ENCODE peak calls at places on chromosomes 12 and 14, in ten cellular contexts. Z, C, B, F, A, J, E, O, Y and P are unnamed samples.

GRCh38 chr12:52971701-52972329 is 22.9 kb downstream of the KRT18 start:
- DNase-seq in B (no peak), J (no peak), A (no peak), O (peak; percentile 83), F (no peak), C (no peak), E (no peak), Z (peak; percentile 47), Y (no peak), P (no peak)

GRCh38 chr12:4899361-4899760 is 10.3 kb upstream of the KCNA1 start:
- DNase-seq in Y (no peak), O (no peak), Z (peak; percentile 14), J (no peak), F (no peak), E (no peak), B (no peak), C (no peak), A (no peak), P (no peak)

GRCh38 chr12:86376052-86376451 is 119.9 kb upstream of the MGAT4C start:
- DNase-seq in O (no peak), B (no peak), F (no peak), E (no peak), J (no peak), A (no peak), C (peak; percentile 16), Z (peak; percentile 40), Y (no peak), P (no peak)

GRCh38 chr12:23771230-23771949 is 178.1 kb downstream of the SOX5 start:
- DNase-seq in B (peak; percentile 28), Z (peak; percentile 9), A (no peak), F (no peak), Y (no peak), C (peak; percentile 48), O (no peak), J (no peak), E (no peak), P (no peak)

GRCh38 chr14:58969951-58970751 is 218.3 kb upstream of the DAAM1 start:
- DNase-seq in C (no peak), O (no peak), E (peak; percentile 39), Y (no peak), A (no peak), B (no peak), Z (peak; percentile 28), J (no peak), F (no peak), P (no peak)

GRCh38 chr12:77236066-77236465 is 170.7 kb upstream of the E2F7 start:
- DNase-seq in O (no peak), Z (no peak), B (no peak), E (no peak), J (no peak), Y (no peak), A (no peak), C (no peak), F (no peak), P (no peak)

GRCh38 chr14:53408175-53408879 is 255.2 kb upstream of the DDHD1 start:
- DNase-seq in F (no peak), Z (no peak), Y (no peak), J (no peak), C (no peak), A (no peak), B (no peak), E (no peak), O (no peak), P (no peak)

GRCh38 chr12:120751389-120751788 is 25.8 kb downstream of the ACADS start:
- DNase-seq in Y (no peak), F (no peak), A (no peak), O (peak; percentile 13), J (no peak), Z (no peak), E (no peak), C (no peak), B (no peak), P (no peak)

GRCh38 chr14:92397140-92397815 is 74.3 kb downstream of the SLC24A4 start:
- DNase-seq in A (no peak), C (no peak), Z (no peak), O (peak; percentile 90), E (no peak), B (no peak), F (no peak), Y (no peak), J (no peak), P (no peak)

GRCh38 chr12:119176267-119177055 is 2.3 kb upstream of the HSPB8 start:
- DNase-seq in O (peak; percentile 69), B (peak; percentile 92), F (no peak), J (no peak), C (peak; percentile 90), Z (peak; percentile 60), A (peak; percentile 45), Y (no peak), E (peak; percentile 46), P (peak; percentile 97)

GRCh38 chr12:105474672-105475071 is 144.2 kb downstream of the C12orf75 start:
- DNase-seq in J (no peak), E (no peak), Z (no peak), O (peak; percentile 97), A (peak; percentile 44), C (no peak), B (no peak), Y (no peak), F (no peak), P (no peak)

GRCh38 chr12:88579572-88579940 is 715 bp downstream of the KITLG start:
- DNase-seq in B (peak; percentile 47), O (peak; percentile 49), F (no peak), Y (no peak), Z (peak; percentile 49), E (peak; percentile 53), C (peak; percentile 42), A (no peak), J (no peak), P (peak; percentile 43)

GRCh38 chr14:61334197-61334701 is 12.9 kb downstream of the PRKCH start:
- DNase-seq in Y (no peak), F (no peak), E (no peak), J (peak; percentile 37), A (no peak), C (no peak), O (no peak), Z (peak; percentile 66), B (no peak), P (no peak)

GRCh38 chr14:98198385-98198784 is 1073.6 kb downstream of the BCL11B start:
- DNase-seq in B (no peak), E (no peak), C (no peak), A (no peak), J (peak; percentile 55), O (peak; percentile 13), Z (no peak), F (no peak), Y (peak; percentile 39), P (no peak)

GRCh38 chr14:23040100-23040499 is 1.9 kb upstream of the PSMB11 start:
- DNase-seq in A (no peak), Y (no peak), B (no peak), J (no peak), E (no peak), O (no peak), F (no peak), C (no peak), Z (no peak), P (no peak)

GRCh38 chr14:76720382-76720813 is 40.9 kb upstream of the VASH1 start:
- DNase-seq in C (peak; percentile 92), J (no peak), E (peak; percentile 28), F (no peak), Z (peak; percentile 36), A (no peak), B (peak; percentile 83), Y (no peak), O (no peak), P (peak; percentile 41)
- H3K27ac ChIP-seq in C (peak overlapping the region; percentile 90), J (no peak overlapping the region), E (peak overlapping the region; percentile 11), F (no peak overlapping the region), Z (no peak overlapping the region), A (no peak overlapping the region), B (peak overlapping the region; percentile 36), Y (no peak overlapping the region), O (no peak overlapping the region), P (peak overlapping the region; percentile 39)

DNA sequence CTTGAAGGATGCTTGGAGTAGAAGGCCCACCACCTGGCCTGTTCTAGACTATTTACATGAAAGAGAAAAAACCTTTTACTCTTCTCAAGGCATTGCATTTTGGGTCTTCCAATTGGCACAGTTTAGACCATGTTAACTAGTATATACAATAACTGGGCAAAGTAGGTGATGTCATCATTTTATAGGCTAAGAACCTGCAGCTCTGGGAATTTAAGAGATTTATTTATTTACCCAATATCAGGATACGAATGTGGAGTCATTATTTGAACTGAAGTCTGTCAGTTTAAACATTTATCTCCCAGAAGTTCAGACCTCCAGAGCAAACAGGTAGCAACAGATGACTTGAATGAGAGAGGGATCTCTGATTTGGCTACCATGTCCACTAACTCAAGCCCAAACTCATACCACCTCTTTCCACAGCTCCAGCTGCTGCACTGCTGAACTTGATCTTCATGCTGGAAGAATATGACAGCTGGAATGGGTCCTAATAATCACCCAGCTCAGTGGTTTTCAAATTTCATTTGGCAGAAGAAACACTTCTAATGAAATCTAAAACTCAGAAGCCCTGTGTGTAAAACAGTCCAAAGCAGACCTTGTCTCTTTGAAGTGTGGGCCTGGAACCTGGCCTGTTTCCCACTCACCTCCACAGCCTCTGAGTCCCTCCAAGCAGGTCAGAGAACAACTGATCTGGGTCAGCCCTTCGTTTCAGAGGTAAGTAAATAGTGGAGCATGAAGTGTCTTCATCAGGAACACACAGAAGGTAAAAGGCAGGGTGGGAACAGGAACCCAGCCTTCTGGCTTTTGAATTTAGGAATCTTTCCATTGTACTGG is 179.3 kb downstream of the EMP1 start:
- DNase-seq in F (no peak), B (no peak), E (no peak), O (peak; percentile 73), C (no peak), Z (no peak), Y (no peak), J (no peak), A (no peak), P (no peak)
- H3K27ac ChIP-seq in F (no peak overlapping the region), B (no peak overlapping the region), E (no peak overlapping the region), O (peak overlapping the region; percentile 82), C (no peak overlapping the region), Z (no peak overlapping the region), Y (no peak overlapping the region), J (no peak overlapping the region), A (no peak overlapping the region), P (no peak overlapping the region)

GRCh38 chr12:84277986-84278385 is 634.6 kb downstream of the SLC6A15 start:
- DNase-seq in C (no peak), Z (no peak), Y (no peak), E (no peak), J (no peak), B (no peak), O (no peak), F (no peak), A (no peak), P (no peak)
- H3K27ac ChIP-seq in C (no peak overlapping the region), Z (no peak overlapping the region), Y (no peak overlapping the region), E (no peak overlapping the region), J (no peak overlapping the region), B (no peak overlapping the region), O (no peak overlapping the region), F (no peak overlapping the region), A (no peak overlapping the region), P (no peak overlapping the region)

GRCh38 chr12:128091101-128091795 is 175.7 kb upstream of the TMEM132C start:
- DNase-seq in A (no peak), O (no peak), B (no peak), C (no peak), J (no peak), Z (peak; percentile 73), E (no peak), F (no peak), Y (no peak), P (no peak)

GRCh38 chr12:128088926-128089325 is 178.0 kb upstream of the TMEM132C start:
- DNase-seq in E (no peak), F (no peak), C (no peak), A (no peak), Y (no peak), J (no peak), B (no peak), Z (no peak), O (no peak), P (no peak)

GRCh38 chr12:128089961-128090360 is 177.0 kb upstream of the TMEM132C start:
- DNase-seq in F (no peak), C (no peak), A (no peak), O (no peak), B (no peak), Z (no peak), E (no peak), J (no peak), Y (no peak), P (no peak)

GRCh38 chr12:128091931-128092330 is 175.0 kb upstream of the TMEM132C start:
- DNase-seq in B (no peak), C (no peak), E (no peak), A (no peak), Y (no peak), F (no peak), O (no peak), J (no peak), Z (no peak), P (no peak)
- H3K27ac ChIP-seq in B (no peak overlapping the region), C (no peak overlapping the region), E (no peak overlapping the region), A (no peak overlapping the region), Y (no peak overlapping the region), F (no peak overlapping the region), O (no peak overlapping the region), J (no peak overlapping the region), Z (no peak overlapping the region), P (no peak overlapping the region)